ENCODE peak calls at places on chromosomes 5 and 9, in five cellular contexts. Z, K, O, C and L are unnamed samples.
A peak's percentile ranks its signal among the peaks of the same experiment; 100 is the strongest.

GRCh38 chr5:130109152-130109551 is 204.9 kb downstream of the CHSY3 start:
- DNase-seq in Z (peak; percentile 56), O (no peak), K (peak; percentile 55), C (no peak), L (peak; percentile 10)

GRCh38 chr9:126661521-126662251 is 48.0 kb downstream of the LMX1B start:
- DNase-seq in K (no peak), O (peak; percentile 30), C (no peak), Z (no peak), L (no peak)

GRCh38 chr5:34721359-34721758 is 65.2 kb downstream of the RAI14 start:
- DNase-seq in C (no peak), O (no peak), K (peak; percentile 61), Z (no peak), L (no peak)

GRCh38 chr5:861442-862366 is 10.9 kb upstream of the ZDHHC11 start:
- DNase-seq in K (no peak), C (no peak), O (no peak), Z (no peak), L (no peak)

GRCh38 chr9:91039125-91039834 is 237.7 kb downstream of the SYK start:
- DNase-seq in C (no peak), K (no peak), Z (no peak), O (no peak), L (no peak)

GRCh38 chr9:93860694-93861658 is 94.2 kb downstream of the BARX1 start:
- DNase-seq in O (no peak), C (no peak), Z (no peak), K (no peak), L (peak; percentile 18)

GRCh38 chr9:76401176-76401575 is 7.0 kb upstream of the RFK start:
- DNase-seq in O (no peak), C (no peak), Z (no peak), K (no peak), L (no peak)

GRCh38 chr5:83864652-83865051 is 144.0 kb upstream of the HAPLN1 start:
- DNase-seq in K (no peak), Z (no peak), C (no peak), O (no peak), L (no peak)

GRCh38 chr9:12652973-12653372 is 40.2 kb upstream of the TYRP1 start:
- DNase-seq in Z (no peak), O (no peak), C (no peak), K (no peak), L (no peak)

GRCh38 chr5:83564069-83564749 is 92.7 kb downstream of the VCAN start:
- DNase-seq in K (peak; percentile 78), C (no peak), Z (peak; percentile 24), O (peak; percentile 25), L (peak; percentile 24)